ENCODE peak calls at places on chromosomes 2 and 18, in seven cellular contexts. One of them, this sample, is unnamed.
A peak's percentile ranks its signal among the peaks of the same experiment; 100 is the strongest.

GRCh38 chr2:62485780-62486765 is 19.9 kb downstream of the TMEM17 start:
- DNase-seq in fibroblast of lung: peak; percentile 61
- DNase-seq in OCI-LY7: no peak
- DNase-seq in neuronal stem cell: no peak
- DNase-seq in HCT116: no peak
- DNase-seq in colonic mucosa: no peak
- DNase-seq in adipocyte: peak; percentile 75
- DNase-seq in this sample: no peak

GRCh38 chr2:183255406-183255805 is 131.2 kb downstream of the NUP35 start:
- DNase-seq in fibroblast of lung: no peak
- DNase-seq in OCI-LY7: no peak
- DNase-seq in neuronal stem cell: no peak
- DNase-seq in HCT116: no peak
- DNase-seq in colonic mucosa: no peak
- DNase-seq in adipocyte: no peak
- DNase-seq in this sample: no peak

GRCh38 chr2:207511851-207512250 is 17.9 kb upstream of the CREB1 start:
- DNase-seq in fibroblast of lung: no peak
- DNase-seq in OCI-LY7: no peak
- DNase-seq in neuronal stem cell: no peak
- DNase-seq in HCT116: no peak
- DNase-seq in colonic mucosa: no peak
- DNase-seq in adipocyte: no peak
- DNase-seq in this sample: no peak

GRCh38 chr2:241842620-241843211 is 16.0 kb downstream of the PDCD1 start:
- DNase-seq in fibroblast of lung: no peak
- DNase-seq in OCI-LY7: no peak
- DNase-seq in neuronal stem cell: no peak
- DNase-seq in HCT116: no peak
- DNase-seq in colonic mucosa: no peak
- DNase-seq in adipocyte: no peak
- DNase-seq in this sample: peak; percentile 11

GRCh38 chr2:10556271-10557140 is 108.4 kb upstream of the ODC1 start:
- DNase-seq in fibroblast of lung: no peak
- DNase-seq in OCI-LY7: no peak
- DNase-seq in neuronal stem cell: no peak
- DNase-seq in HCT116: no peak
- DNase-seq in colonic mucosa: no peak
- DNase-seq in adipocyte: no peak
- DNase-seq in this sample: no peak

GRCh38 chr18:22841840-22842239 is 91.3 kb upstream of the RBBP8 start:
- DNase-seq in fibroblast of lung: no peak
- DNase-seq in OCI-LY7: no peak
- DNase-seq in neuronal stem cell: no peak
- DNase-seq in HCT116: no peak
- DNase-seq in colonic mucosa: no peak
- DNase-seq in adipocyte: peak; percentile 82
- DNase-seq in this sample: no peak

GRCh38 chr2:134201559-134201958 is 52.3 kb upstream of the MGAT5 start:
- DNase-seq in fibroblast of lung: no peak
- DNase-seq in OCI-LY7: no peak
- DNase-seq in neuronal stem cell: no peak
- DNase-seq in HCT116: no peak
- DNase-seq in colonic mucosa: no peak
- DNase-seq in adipocyte: no peak
- DNase-seq in this sample: no peak

GRCh38 chr2:138711812-138712211 is 68.4 kb downstream of the NXPH2 start:
- DNase-seq in fibroblast of lung: no peak
- DNase-seq in OCI-LY7: no peak
- DNase-seq in neuronal stem cell: no peak
- DNase-seq in HCT116: no peak
- DNase-seq in colonic mucosa: no peak
- DNase-seq in adipocyte: no peak
- DNase-seq in this sample: no peak

GRCh38 chr2:114709936-114710850 is 267.8 kb downstream of the DPP10 start:
- DNase-seq in fibroblast of lung: no peak
- DNase-seq in OCI-LY7: no peak
- DNase-seq in neuronal stem cell: no peak
- DNase-seq in HCT116: no peak
- DNase-seq in colonic mucosa: no peak
- DNase-seq in adipocyte: no peak
- DNase-seq in this sample: no peak

GRCh38 chr2:235170536-235171510 is 219.0 kb downstream of the SH3BP4 start:
- DNase-seq in fibroblast of lung: peak; percentile 28
- DNase-seq in OCI-LY7: no peak
- DNase-seq in neuronal stem cell: peak; percentile 12
- DNase-seq in HCT116: peak; percentile 56
- DNase-seq in colonic mucosa: no peak
- DNase-seq in adipocyte: peak; percentile 91
- DNase-seq in this sample: peak; percentile 61

GRCh38 chr2:6181525-6182270 is 489.5 kb downstream of the SOX11 start:
- DNase-seq in fibroblast of lung: peak; percentile 98
- DNase-seq in OCI-LY7: no peak
- DNase-seq in neuronal stem cell: no peak
- DNase-seq in HCT116: no peak
- DNase-seq in colonic mucosa: no peak
- DNase-seq in adipocyte: peak; percentile 39
- DNase-seq in this sample: no peak

GRCh38 chr2:26300234-26300641 is 45.7 kb upstream of the SELENOI start:
- DNase-seq in fibroblast of lung: no peak
- DNase-seq in OCI-LY7: no peak
- DNase-seq in neuronal stem cell: peak; percentile 27
- DNase-seq in HCT116: no peak
- DNase-seq in colonic mucosa: peak; percentile 59
- DNase-seq in adipocyte: peak; percentile 55
- DNase-seq in this sample: no peak

GRCh38 chr2:241125626-241126025 is 23.5 kb upstream of the MTERF4 start:
- DNase-seq in fibroblast of lung: no peak
- DNase-seq in OCI-LY7: no peak
- DNase-seq in neuronal stem cell: no peak
- DNase-seq in HCT116: no peak
- DNase-seq in colonic mucosa: no peak
- DNase-seq in adipocyte: no peak
- DNase-seq in this sample: no peak

GRCh38 chr2:148209598-148209997 is 188.7 kb downstream of the MBD5 start:
- DNase-seq in fibroblast of lung: no peak
- DNase-seq in OCI-LY7: peak; percentile 8
- DNase-seq in neuronal stem cell: no peak
- DNase-seq in HCT116: peak; percentile 15
- DNase-seq in colonic mucosa: no peak
- DNase-seq in adipocyte: no peak
- DNase-seq in this sample: peak; percentile 14

GRCh38 chr2:102008490-102008889 is 16.7 kb downstream of the IL1R2 start:
- DNase-seq in fibroblast of lung: no peak
- DNase-seq in OCI-LY7: no peak
- DNase-seq in neuronal stem cell: no peak
- DNase-seq in HCT116: no peak
- DNase-seq in colonic mucosa: no peak
- DNase-seq in adipocyte: no peak
- DNase-seq in this sample: no peak

GRCh38 chr18:77046994-77047393 is 85.6 kb downstream of the MBP start:
- DNase-seq in fibroblast of lung: no peak
- DNase-seq in OCI-LY7: no peak
- DNase-seq in neuronal stem cell: no peak
- DNase-seq in HCT116: no peak
- DNase-seq in colonic mucosa: no peak
- DNase-seq in adipocyte: no peak
- DNase-seq in this sample: no peak

GRCh38 chr18:74064510-74064909 is 83.1 kb downstream of the FBXO15 start:
- DNase-seq in fibroblast of lung: no peak
- DNase-seq in OCI-LY7: peak; percentile 68
- DNase-seq in neuronal stem cell: no peak
- DNase-seq in HCT116: no peak
- DNase-seq in colonic mucosa: no peak
- DNase-seq in adipocyte: no peak
- DNase-seq in this sample: no peak

GRCh38 chr2:128628996-128629395 is 310.3 kb upstream of the HS6ST1 start:
- DNase-seq in fibroblast of lung: no peak
- DNase-seq in OCI-LY7: no peak
- DNase-seq in neuronal stem cell: no peak
- DNase-seq in HCT116: no peak
- DNase-seq in colonic mucosa: no peak
- DNase-seq in adipocyte: no peak
- DNase-seq in this sample: no peak

GRCh38 chr2:37907480-37908070 is 17.5 kb upstream of the RMDN2 start:
- DNase-seq in fibroblast of lung: no peak
- DNase-seq in OCI-LY7: no peak
- DNase-seq in neuronal stem cell: no peak
- DNase-seq in HCT116: no peak
- DNase-seq in colonic mucosa: no peak
- DNase-seq in adipocyte: peak; percentile 21
- DNase-seq in this sample: no peak

GRCh38 chr2:152676461-152676860 is 40.8 kb downstream of the PRPF40A start:
- DNase-seq in fibroblast of lung: no peak
- DNase-seq in OCI-LY7: no peak
- DNase-seq in neuronal stem cell: no peak
- DNase-seq in HCT116: no peak
- DNase-seq in colonic mucosa: no peak
- DNase-seq in adipocyte: no peak
- DNase-seq in this sample: no peak

GRCh38 chr2:152678808-152679207 is 38.5 kb downstream of the PRPF40A start:
- DNase-seq in fibroblast of lung: no peak
- DNase-seq in OCI-LY7: no peak
- DNase-seq in neuronal stem cell: no peak
- DNase-seq in HCT116: no peak
- DNase-seq in colonic mucosa: no peak
- DNase-seq in adipocyte: no peak
- DNase-seq in this sample: no peak

GRCh38 chr2:152674334-152674733 is 42.9 kb downstream of the PRPF40A start:
- DNase-seq in fibroblast of lung: no peak
- DNase-seq in OCI-LY7: no peak
- DNase-seq in neuronal stem cell: no peak
- DNase-seq in HCT116: no peak
- DNase-seq in colonic mucosa: no peak
- DNase-seq in adipocyte: no peak
- DNase-seq in this sample: no peak
- H3K4me1 ChIP-seq in fibroblast of lung: no peaks in the 10 kb centered on the region
- H3K4me1 ChIP-seq in OCI-LY7: no peaks in the 10 kb centered on the region
- H3K4me1 ChIP-seq in neuronal stem cell: no peaks in the 10 kb centered on the region
- H3K4me1 ChIP-seq in HCT116: no peaks in the 10 kb centered on the region
- H3K4me1 ChIP-seq in colonic mucosa: no peaks in the 10 kb centered on the region
- H3K4me1 ChIP-seq in adipocyte: no peaks in the 10 kb centered on the region
- H3K4me1 ChIP-seq in this sample: no peaks in the 10 kb centered on the region

GRCh38 chr2:216283038-216283900 is 89.0 kb downstream of the MARCHF4 start:
- DNase-seq in fibroblast of lung: no peak
- DNase-seq in OCI-LY7: peak; percentile 46
- DNase-seq in neuronal stem cell: no peak
- DNase-seq in HCT116: peak; percentile 50
- DNase-seq in colonic mucosa: no peak
- DNase-seq in adipocyte: no peak
- DNase-seq in this sample: peak; percentile 54
- H3K4me1 ChIP-seq in fibroblast of lung: peaks cover 11% of the 10 kb centered on the region
- H3K4me1 ChIP-seq in OCI-LY7: no peaks in the 10 kb centered on the region
- H3K4me1 ChIP-seq in neuronal stem cell: peaks cover 31% of the 10 kb centered on the region
- H3K4me1 ChIP-seq in HCT116: peaks cover 5% of the 10 kb centered on the region
- H3K4me1 ChIP-seq in colonic mucosa: no peaks in the 10 kb centered on the region
- H3K4me1 ChIP-seq in adipocyte: peaks cover 23% of the 10 kb centered on the region
- H3K4me1 ChIP-seq in this sample: peaks cover 42% of the 10 kb centered on the region

GRCh38 chr18:55269632-55270031 is 310.4 kb upstream of the CCDC68 start:
- DNase-seq in fibroblast of lung: no peak
- DNase-seq in OCI-LY7: no peak
- DNase-seq in neuronal stem cell: no peak
- DNase-seq in HCT116: no peak
- DNase-seq in colonic mucosa: no peak
- DNase-seq in adipocyte: no peak
- DNase-seq in this sample: no peak

GRCh38 chr18:55268146-55268545 is 308.9 kb upstream of the CCDC68 start:
- DNase-seq in fibroblast of lung: no peak
- DNase-seq in OCI-LY7: peak; percentile 37
- DNase-seq in neuronal stem cell: no peak
- DNase-seq in HCT116: no peak
- DNase-seq in colonic mucosa: no peak
- DNase-seq in adipocyte: no peak
- DNase-seq in this sample: no peak

GRCh38 chr18:55275042-55275897 is 312.7 kb downstream of the TCF4 start:
- DNase-seq in fibroblast of lung: peak; percentile 92
- DNase-seq in OCI-LY7: peak; percentile 11
- DNase-seq in neuronal stem cell: no peak
- DNase-seq in HCT116: no peak
- DNase-seq in colonic mucosa: no peak
- DNase-seq in adipocyte: peak; percentile 91
- DNase-seq in this sample: no peak

GRCh38 chr18:55268629-55269275 is 309.5 kb upstream of the CCDC68 start:
- DNase-seq in fibroblast of lung: no peak
- DNase-seq in OCI-LY7: no peak
- DNase-seq in neuronal stem cell: no peak
- DNase-seq in HCT116: no peak
- DNase-seq in colonic mucosa: no peak
- DNase-seq in adipocyte: no peak
- DNase-seq in this sample: no peak

GRCh38 chr18:55272510-55273243 is 313.4 kb upstream of the CCDC68 start:
- DNase-seq in fibroblast of lung: peak; percentile 85
- DNase-seq in OCI-LY7: no peak
- DNase-seq in neuronal stem cell: no peak
- DNase-seq in HCT116: no peak
- DNase-seq in colonic mucosa: no peak
- DNase-seq in adipocyte: peak; percentile 82
- DNase-seq in this sample: no peak
- H3K4me1 ChIP-seq in fibroblast of lung: peaks cover 3% of the 10 kb centered on the region
- H3K4me1 ChIP-seq in OCI-LY7: peaks cover 21% of the 10 kb centered on the region
- H3K4me1 ChIP-seq in neuronal stem cell: no peaks in the 10 kb centered on the region
- H3K4me1 ChIP-seq in HCT116: no peaks in the 10 kb centered on the region
- H3K4me1 ChIP-seq in colonic mucosa: no peaks in the 10 kb centered on the region
- H3K4me1 ChIP-seq in adipocyte: peaks cover 36% of the 10 kb centered on the region
- H3K4me1 ChIP-seq in this sample: no peaks in the 10 kb centered on the region

DNA sequence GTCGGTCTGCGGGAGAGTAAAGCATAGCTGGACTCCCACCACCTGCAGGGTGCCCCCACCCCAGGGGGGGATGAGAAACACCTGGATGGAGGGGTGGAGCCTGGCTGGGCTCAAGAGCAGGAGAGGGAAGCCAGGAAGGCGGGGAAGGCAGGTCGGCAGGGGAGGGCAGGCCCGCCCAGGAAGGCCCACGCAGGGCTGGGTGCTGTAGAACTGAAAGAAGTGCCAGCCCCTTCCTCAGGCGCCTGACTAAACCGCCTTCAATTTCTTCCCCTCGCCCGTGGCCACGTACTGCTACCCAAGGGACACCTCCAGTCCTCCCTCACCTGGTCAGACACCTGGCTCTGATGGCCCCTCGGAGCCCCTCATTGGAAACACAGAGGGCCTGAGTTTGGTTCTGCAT is 175.4 kb downstream of the HDAC4 start:
- DNase-seq in fibroblast of lung: no peak
- DNase-seq in OCI-LY7: no peak
- DNase-seq in neuronal stem cell: no peak
- DNase-seq in HCT116: no peak
- DNase-seq in colonic mucosa: no peak
- DNase-seq in adipocyte: no peak
- DNase-seq in this sample: no peak
- H3K4me1 ChIP-seq in fibroblast of lung: peaks cover 37% of the 10 kb centered on the region
- H3K4me1 ChIP-seq in OCI-LY7: no peaks in the 10 kb centered on the region
- H3K4me1 ChIP-seq in neuronal stem cell: peaks cover 21% of the 10 kb centered on the region
- H3K4me1 ChIP-seq in HCT116: peaks cover 32% of the 10 kb centered on the region
- H3K4me1 ChIP-seq in colonic mucosa: peaks cover 10% of the 10 kb centered on the region
- H3K4me1 ChIP-seq in adipocyte: peaks cover 73% of the 10 kb centered on the region
- H3K4me1 ChIP-seq in this sample: peaks cover 35% of the 10 kb centered on the region

This sample was measured in BE2C.